ENCODE peak calls at places on chromosomes 6 and 20, in six cellular contexts. Z is IMR-90, Q is heart left ventricle, F is prostate gland, W is H1, O is K562. T is an unnamed sample.

GRCh38 chr6:127477648-127478047 is 18.5 kb upstream of the KIAA0408 start:
- DNase-seq in Z (no peak), W (no peak), O (no peak), Q (no peak), F (no peak), T (no peak)

GRCh38 chr6:134938896-134939295 is 11.0 kb downstream of the ALDH8A1 start:
- DNase-seq in W (no peak), Q (no peak), F (no peak), O (no peak), Z (peak), T (no peak)

GRCh38 chr6:85250586-85251216 is 199.2 kb upstream of the NT5E start:
- DNase-seq in Z (no peak), Q (no peak), F (no peak), W (no peak), O (no peak), T (no peak)

GRCh38 chr6:36947570-36948351 is 6.8 kb upstream of the PI16 start:
- DNase-seq in W (no peak), F (no peak), Z (peak), O (no peak), Q (no peak), T (no peak)

GRCh38 chr6:128024976-128025375 is 124.1 kb upstream of the THEMIS start:
- DNase-seq in O (no peak), F (no peak), W (no peak), Q (no peak), Z (no peak), T (no peak)

GRCh38 chr20:6164421-6165341 is 41.9 kb upstream of the FERMT1 start:
- DNase-seq in Q (peak), W (no peak), O (no peak), Z (no peak), F (no peak), T (no peak)

GRCh38 chr20:50341880-50342637 is 151.4 kb downstream of the CEBPB start:
- DNase-seq in Z (no peak), W (no peak), F (no peak), O (no peak), Q (peak), T (no peak)

GRCh38 chr20:32828029-32828666 is 8.4 kb downstream of the MAPRE1 start:
- DNase-seq in W (no peak), O (no peak), Z (peak), Q (no peak), F (no peak), T (no peak)

GRCh38 chr6:34658605-34659218 is 37.9 kb downstream of the ILRUN start:
- DNase-seq in O (no peak), W (no peak), F (no peak), Q (no peak), Z (no peak), T (no peak)

GRCh38 chr6:44062771-44063560 is 64.3 kb downstream of the MRPL14 start:
- DNase-seq in Z (no peak), W (peak), F (no peak), O (peak), Q (no peak), T (peak)

GRCh38 chr6:142531727-142532126 is 229.9 kb downstream of the ADGRG6 start:
- DNase-seq in Q (no peak), O (no peak), Z (no peak), F (no peak), W (no peak), T (no peak)

GRCh38 chr6:132736239-132736638 is 21.5 kb downstream of the VNN2 start:
- DNase-seq in F (no peak), W (no peak), O (no peak), Q (no peak), Z (peak), T (no peak)

GRCh38 chr6:67544851-67545452 is 1090.1 kb upstream of the ADGRB3 start:
- DNase-seq in Q (no peak), O (no peak), F (no peak), W (no peak), Z (no peak), T (no peak)

GRCh38 chr6:54980511-54981275 is 134.1 kb downstream of the FAM83B start:
- DNase-seq in Q (no peak), Z (peak), W (no peak), F (no peak), O (no peak), T (no peak)

GRCh38 chr6:74638467-74638866 is 567.4 kb downstream of the COL12A1 start:
- DNase-seq in W (no peak), F (no peak), Z (no peak), O (no peak), Q (no peak), T (no peak)

GRCh38 chr6:155270566-155271091 is 6.8 kb downstream of the CLDN20 start:
- DNase-seq in W (no peak), Q (no peak), F (no peak), Z (no peak), O (no peak), T (no peak)

GRCh38 chr6:159973406-159973805 is 4.5 kb downstream of the IGF2R start:
- DNase-seq in Q (no peak), W (no peak), F (no peak), Z (peak), O (no peak), T (no peak)

GRCh38 chr20:60358101-60358500 is 399.9 kb downstream of the CDH26 start:
- DNase-seq in O (no peak), F (no peak), Q (no peak), Z (no peak), W (no peak), T (no peak)

GRCh38 chr20:59062057-59062456 is 19.5 kb upstream of the PRELID3B start:
- DNase-seq in W (no peak), O (no peak), Q (no peak), F (no peak), Z (no peak), T (no peak)

GRCh38 chr6:97437087-97437486 is 154.1 kb upstream of the MMS22L start:
- DNase-seq in Q (no peak), O (peak), Z (peak), W (no peak), F (no peak), T (no peak)

GRCh38 chr6:16654703-16655102 is 106.6 kb downstream of the ATXN1 start:
- DNase-seq in Q (no peak), O (no peak), W (no peak), F (no peak), Z (no peak), T (no peak)

GRCh38 chr6:43248107-43248506 is 4.8 kb downstream of the TTBK1 start:
- DNase-seq in F (no peak), W (no peak), O (no peak), Q (no peak), Z (no peak), T (no peak)

GRCh38 chr20:58366016-58366415 is 23.0 kb upstream of the VAPB start:
- DNase-seq in O (no peak), Z (no peak), Q (no peak), F (no peak), W (no peak), T (no peak)

GRCh38 chr6:63926258-63926657 is 290.7 kb downstream of the PHF3 start:
- DNase-seq in F (no peak), Q (no peak), O (no peak), W (no peak), Z (no peak), T (no peak)

GRCh38 chr6:143055213-143055612 is 5.5 kb upstream of the AIG1 start:
- DNase-seq in O (no peak), F (no peak), W (no peak), Q (no peak), Z (no peak), T (no peak)

GRCh38 chr6:93787841-93788240 is 368.5 kb upstream of the EPHA7 start:
- DNase-seq in Z (no peak), F (no peak), O (no peak), Q (no peak), W (no peak), T (no peak)

GRCh38 chr6:161575508-161576254 is 301.8 kb upstream of the AGPAT4 start:
- DNase-seq in F (no peak), Z (no peak), Q (no peak), O (no peak), W (no peak), T (no peak)

GRCh38 chr6:109165392-109165964 is 70.2 kb downstream of the CEP57L1 start:
- DNase-seq in Z (peak), Q (no peak), F (no peak), W (no peak), O (no peak), T (no peak)

GRCh38 chr6:163415620-163416379 is 1.3 kb downstream of the QKI start:
- DNase-seq in F (peak), Q (peak), O (peak), W (no peak), Z (peak), T (peak)

GRCh38 chr6:2990179-2990931 is 9.3 kb upstream of the NQO2 start:
- DNase-seq in W (no peak), F (no peak), Q (no peak), O (peak), Z (no peak), T (peak)

GRCh38 chr6:40894962-40895799 is 143.8 kb downstream of the UNC5CL start:
- DNase-seq in Z (peak), O (peak), W (peak), F (peak), Q (peak), T (peak)
- TF ChIP-seq CTCF in Z (peak), O (peak), W (peak), F (no peak), Q (peak), T (peak)

GRCh38 chr6:32176476-32177181 is 745 bp upstream of the AGPAT1 start:
- DNase-seq in W (peak), O (no peak), F (no peak), Z (peak), Q (no peak), T (no peak)

GRCh38 chr6:32177182-32177787 is 920 bp upstream of the RNF5 start:
- DNase-seq in O (peak), F (no peak), Q (no peak), Z (no peak), W (peak), T (no peak)

GRCh38 chr6:32178547-32179440 is 589 bp downstream of the RNF5 start:
- DNase-seq in O (peak), W (no peak), F (no peak), Z (no peak), Q (no peak), T (no peak)

GRCh38 chr6:32179746-32180405 is 1.7 kb downstream of the RNF5 start:
- DNase-seq in O (no peak), F (no peak), Z (no peak), W (no peak), Q (no peak), T (no peak)

GRCh38 chr6:32177788-32178546 is at the start of gene RNF5:
- DNase-seq in W (peak), F (peak), Q (peak), O (peak), Z (peak), T (peak)
- TF ChIP-seq POLR2A in W (no peak), F (no peak), Q (no peak), O (peak), Z (peak), T (peak)

GRCh38 chr20:48242623-48243022 is 457.3 kb upstream of the SULF2 start:
- DNase-seq in F (no peak), Q (no peak), W (no peak), O (no peak), Z (no peak), T (no peak)
- H3K4me3 ChIP-seq in F (no peak), Q (no peak), W (no peak), O (no peak), Z (no peak), T (no peak)

GRCh38 chr6:157139054-157139708 is 184.1 kb downstream of the TMEM242 start:
- DNase-seq in W (peak), F (no peak), O (peak), Q (no peak), Z (no peak), T (no peak)
- TF ChIP-seq CTCF in W (peak), F (no peak), O (peak), Q (peak), Z (no peak), T (no peak)